ENCODE peak calls at places on chromosomes 12 and 14, in nine cellular contexts. S, O, D, F, V, Z, A, T and B are unnamed samples.

GRCh38 chr14:104692939-104693315 is 3.5 kb downstream of the INF2 start:
- DNase-seq in O (no peak), S (no peak), Z (no peak), D (no peak), T (no peak), V (no peak), F (no peak), A (no peak), B (no peak)

GRCh38 chr14:22848391-22849164 is 12.2 kb downstream of the MMP14 start:
- DNase-seq in F (peak), A (peak), O (peak), V (peak), S (peak), D (peak), T (peak), Z (peak), B (peak)

GRCh38 chr14:53929871-53930685 is 26.5 kb downstream of the BMP4 start:
- DNase-seq in Z (no peak), O (no peak), T (no peak), D (no peak), S (no peak), A (no peak), V (no peak), F (no peak), B (no peak)

GRCh38 chr12:131511391-131511802 is 199.5 kb upstream of the SFSWAP start:
- DNase-seq in O (no peak), A (no peak), F (no peak), S (no peak), D (no peak), T (no peak), Z (peak), V (no peak), B (peak)

GRCh38 chr14:50342211-50343080 is 30.3 kb downstream of the DMAC2L start:
- DNase-seq in F (peak), T (peak), A (peak), S (peak), Z (peak), O (no peak), D (peak), V (peak), B (peak)

GRCh38 chr14:40058916-40059897 is 627.0 kb upstream of the FBXO33 start:
- DNase-seq in Z (no peak), F (no peak), D (no peak), O (no peak), S (no peak), A (no peak), T (no peak), V (no peak), B (no peak)

GRCh38 chr12:59055204-59055839 is 135.0 kb upstream of the LRIG3 start:
- DNase-seq in Z (peak), V (no peak), T (peak), A (peak), F (peak), D (no peak), S (peak), O (no peak), B (peak)

GRCh38 chr14:69413483-69413882 is 15.0 kb downstream of the SLC39A9 start:
- DNase-seq in O (no peak), A (no peak), T (no peak), F (no peak), V (no peak), D (no peak), Z (no peak), S (no peak), B (no peak)

GRCh38 chr12:73413051-73413450 is 1124.6 kb upstream of the ATXN7L3B start:
- DNase-seq in D (no peak), F (no peak), O (no peak), T (no peak), Z (no peak), S (no peak), V (no peak), A (no peak), B (no peak)

GRCh38 chr12:74957231-74957630 is 252.4 kb downstream of the KCNC2 start:
- DNase-seq in D (no peak), V (no peak), Z (no peak), A (no peak), F (no peak), S (no peak), O (no peak), T (no peak), B (no peak)

GRCh38 chr14:94392510-94392935 is 4.1 kb upstream of the SERPINA1 start:
- DNase-seq in D (no peak), Z (peak), O (no peak), T (peak), V (no peak), F (peak), S (peak), A (peak), B (peak)

GRCh38 chr14:75279739-75280447 is 1.3 kb downstream of the FOS start:
- DNase-seq in S (peak), T (peak), O (no peak), Z (no peak), V (no peak), A (peak), F (no peak), D (no peak), B (peak)

GRCh38 chr14:72554401-72554800 is 339.5 kb downstream of the DPF3 start:
- DNase-seq in T (no peak), F (no peak), Z (no peak), O (no peak), V (no peak), S (no peak), A (no peak), D (no peak), B (no peak)

GRCh38 chr14:73935666-73936065 is 14.2 kb downstream of the FAM161B start:
- DNase-seq in O (no peak), Z (peak), A (no peak), F (peak), S (peak), T (peak), V (no peak), D (no peak), B (no peak)

GRCh38 chr12:76898472-76898871 is 19.7 kb upstream of the CSRP2 start:
- DNase-seq in S (no peak), O (no peak), V (no peak), F (no peak), T (peak), A (no peak), Z (no peak), D (no peak), B (peak)

GRCh38 chr14:38989917-38990546 is 113.0 kb downstream of the SEC23A start:
- DNase-seq in V (no peak), O (no peak), A (no peak), Z (peak), D (no peak), T (no peak), F (peak), S (no peak), B (no peak)

DNA sequence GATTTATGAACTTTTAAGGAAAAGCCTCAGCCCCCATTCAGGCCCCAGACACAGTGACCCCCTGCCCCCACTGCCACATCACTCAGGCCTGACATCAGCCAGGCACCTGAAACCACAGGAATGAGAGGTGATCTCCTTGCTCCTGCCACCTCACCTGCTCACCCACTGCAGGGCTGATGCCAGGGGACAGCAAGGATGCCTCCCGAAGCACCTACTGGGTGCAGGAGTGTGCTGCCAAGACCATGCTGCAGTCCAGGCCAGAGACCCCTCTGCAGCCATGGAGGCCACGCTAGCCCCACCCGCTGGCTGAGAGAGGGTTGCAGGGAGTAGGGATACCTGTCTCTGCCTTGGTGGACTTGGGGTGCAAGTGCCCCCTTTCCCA is 18.6 kb upstream of the KRT7 start:
- DNase-seq in V (no peak), S (no peak), A (no peak), F (no peak), O (no peak), D (no peak), Z (no peak), T (no peak), B (no peak)
- TF ChIP-seq CTCF in V (no peak), S (no peak), A (no peak), F (no peak), O (no peak), D (no peak), Z (no peak), T (no peak), B (no peak)

DNA sequence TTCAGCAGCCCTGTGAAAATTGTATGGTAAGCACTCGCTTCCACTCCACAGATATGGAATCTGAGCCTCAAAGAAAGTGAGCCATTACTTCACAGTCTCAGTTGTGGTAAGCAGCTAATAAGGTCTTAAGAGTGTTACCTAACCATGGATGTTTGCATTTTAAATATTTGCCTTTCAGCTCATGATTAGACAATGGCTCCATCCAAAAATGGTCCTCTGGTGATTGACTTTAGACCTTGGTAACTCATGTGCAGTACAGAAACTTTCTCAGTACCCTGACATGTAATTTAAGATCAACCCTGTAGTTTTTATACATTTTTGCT is 1.8 kb downstream of the A2M start:
- DNase-seq in S (no peak), F (no peak), Z (no peak), D (no peak), A (no peak), T (no peak), V (no peak), O (no peak), B (no peak)
- H3K4me3 ChIP-seq in S (no peak), F (no peak), Z (no peak), D (peak), A (no peak), T (no peak), V (peak), O (no peak), B (no peak)

DNA sequence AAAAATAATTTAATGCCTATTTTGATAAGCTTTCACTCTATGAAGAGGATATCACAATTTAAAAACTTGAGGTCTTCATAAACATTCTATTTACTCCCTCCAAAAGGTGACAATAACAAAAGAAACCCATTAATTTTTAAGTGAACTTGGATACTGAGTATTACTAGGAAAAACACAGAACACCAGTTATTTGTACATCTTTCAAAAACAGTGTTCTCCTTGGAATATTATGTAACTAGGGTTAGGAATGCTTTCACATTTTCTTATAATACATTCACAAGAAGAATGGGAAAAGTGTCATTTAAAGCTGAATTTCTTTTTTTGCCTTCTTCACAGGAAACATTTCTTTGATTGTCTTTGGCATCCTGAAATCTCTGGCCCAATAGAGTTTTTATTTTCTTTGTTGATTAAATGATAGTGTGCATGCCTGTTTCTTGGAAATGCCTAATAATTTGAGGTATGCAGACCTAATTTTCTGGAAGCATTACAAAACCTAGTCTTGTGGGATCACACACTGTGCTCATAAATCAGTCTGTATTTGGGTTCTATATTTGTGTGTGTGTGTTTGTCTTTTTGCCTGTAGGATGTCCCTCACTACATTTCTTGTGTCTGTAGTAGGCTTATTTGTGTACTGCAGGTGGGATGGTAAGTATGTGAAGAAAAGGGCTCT is 76.5 kb downstream of the WNK1 start:
- DNase-seq in O (no peak), A (no peak), T (peak), Z (no peak), D (no peak), F (no peak), V (no peak), S (no peak), B (peak)
- TF ChIP-seq CTCF in O (no peak), A (no peak), T (no peak), Z (no peak), D (no peak), F (no peak), V (no peak), S (no peak), B (no peak)

GRCh38 chr12:125314051-125314882 is 249.0 kb downstream of the AACS start:
- DNase-seq in T (peak), Z (no peak), D (no peak), V (no peak), O (no peak), S (no peak), A (no peak), F (no peak), B (no peak)
- H3K4me3 ChIP-seq in T (no peak), Z (no peak), D (no peak), V (no peak), O (no peak), S (no peak), A (no peak), F (no peak), B (no peak)

GRCh38 chr12:26402648-26403047 is 207.3 kb downstream of the SSPN start:
- DNase-seq in V (no peak), T (no peak), F (peak), Z (no peak), S (no peak), A (no peak), O (no peak), D (no peak), B (no peak)
- TF ChIP-seq CTCF in V (no peak), T (no peak), F (no peak), Z (no peak), S (peak), A (no peak), O (no peak), D (peak), B (no peak)